ENCODE peak calls at places on chromosomes 5 and 9, in five cellular contexts. M is astrocyte of the cerebellum, S is IMR-90, T is fibroblast of lung, D is BE2C. G is an unnamed sample.

GRCh38 chr9:78900500-78900899 is 603.6 kb downstream of the PSAT1 start:
- DNase-seq in T (no peak), D (no peak), M (no peak), S (peak), G (no peak)

GRCh38 chr9:112711050-112711689 is 6.7 kb downstream of the INIP start:
- DNase-seq in M (peak), T (peak), S (peak), D (peak), G (peak)

GRCh38 chr5:61301820-61302563 is 30.1 kb upstream of the ZSWIM6 start:
- DNase-seq in D (no peak), M (peak), S (peak), T (peak), G (peak)

GRCh38 chr5:133801955-133802751 is 166.3 kb downstream of the C5orf15 start:
- DNase-seq in T (peak), D (no peak), S (peak), M (peak), G (no peak)

GRCh38 chr5:136677219-136677618 is 311.9 kb upstream of the TRPC7 start:
- DNase-seq in D (no peak), S (peak), T (peak), M (no peak), G (no peak)

GRCh38 chr5:171882118-171882517 is 96.5 kb downstream of the SMIM23 start:
- DNase-seq in T (no peak), M (no peak), S (no peak), D (no peak), G (no peak)

GRCh38 chr9:123453904-123454321 is 97.9 kb downstream of the CRB2 start:
- DNase-seq in T (peak), S (no peak), D (no peak), M (no peak), G (no peak)

GRCh38 chr5:145072880-145073279 is 762.3 kb downstream of the PRELID2 start:
- DNase-seq in S (no peak), D (no peak), M (peak), T (no peak), G (no peak)

GRCh38 chr9:34589371-34589655 is 211 bp downstream of the CNTFR start:
- DNase-seq in D (no peak), T (no peak), S (no peak), M (no peak), G (no peak)

GRCh38 chr5:7754997-7755596 is 95.8 kb downstream of the CFAP90 start:
- DNase-seq in M (no peak), S (peak), D (peak), T (peak), G (peak)

GRCh38 chr9:70177121-70177520 is 81.7 kb upstream of the SMC5 start:
- DNase-seq in T (no peak), M (no peak), S (peak), D (no peak), G (no peak)

GRCh38 chr5:167263185-167263584 is 1028.3 kb upstream of the WWC1 start:
- DNase-seq in D (no peak), S (no peak), T (peak), M (no peak), G (no peak)

GRCh38 chr9:117092582-117092981 is 322.3 kb downstream of the ASTN2 start:
- DNase-seq in S (peak), M (no peak), D (no peak), T (peak), G (peak)

GRCh38 chr5:177334155-177334551 is 17.3 kb downstream of the LMAN2 start:
- DNase-seq in T (no peak), D (peak), M (no peak), S (no peak), G (no peak)

GRCh38 chr5:1509346-1510085 is 14.2 kb downstream of the LPCAT1 start:
- DNase-seq in M (no peak), D (peak), S (no peak), T (no peak), G (no peak)

GRCh38 chr5:159837860-159838259 is 78.4 kb upstream of the ADRA1B start:
- DNase-seq in T (no peak), S (no peak), M (no peak), D (no peak), G (peak)

GRCh38 chr5:137264573-137264972 is 234.6 kb downstream of the SPOCK1 start:
- DNase-seq in M (peak), T (peak), S (peak), D (no peak), G (no peak)

GRCh38 chr5:138597660-138598400 is 22.6 kb upstream of the HSPA9 start:
- DNase-seq in T (no peak), D (no peak), S (no peak), M (no peak), G (peak)

GRCh38 chr5:31678180-31678579 is 39.2 kb downstream of the PDZD2 start:
- DNase-seq in D (peak), M (no peak), S (no peak), T (no peak), G (no peak)

GRCh38 chr9:112074250-112075008 is 100.7 kb downstream of the SUSD1 start:
- DNase-seq in S (peak), D (peak), M (peak), T (peak), G (peak)

GRCh38 chr5:135069016-135069770 is 35.2 kb upstream of the PITX1 start:
- DNase-seq in T (no peak), D (no peak), S (no peak), M (no peak), G (no peak)

GRCh38 chr5:84382363-84383295 is 2.1 kb downstream of the EDIL3 start:
- DNase-seq in D (peak), T (peak), M (no peak), S (peak), G (no peak)

GRCh38 chr9:130981761-130982147 is 27.2 kb upstream of the LAMC3 start:
- DNase-seq in D (no peak), T (no peak), S (no peak), M (no peak), G (no peak)

GRCh38 chr5:150434502-150434901 is 15.0 kb downstream of the RPS14 start:
- DNase-seq in T (peak), M (peak), D (no peak), S (peak), G (peak)

GRCh38 chr9:109014267-109015025 is 1.1 kb upstream of the CTNNAL1 start:
- DNase-seq in T (peak), S (peak), M (peak), D (no peak), G (peak)

GRCh38 chr5:30112842-30113241 is 1080.6 kb upstream of the CDH6 start:
- DNase-seq in T (peak), S (no peak), D (no peak), M (no peak), G (no peak)

GRCh38 chr9:127738666-127739065 is 3.6 kb upstream of the TOR2A start:
- DNase-seq in M (no peak), S (no peak), T (no peak), D (no peak), G (no peak)

GRCh38 chr9:127739614-127740322 is 4.7 kb upstream of the TOR2A start:
- DNase-seq in M (no peak), S (no peak), T (no peak), D (no peak), G (peak)

GRCh38 chr9:127744407-127745110 is 9.5 kb upstream of the TOR2A start:
- DNase-seq in D (no peak), S (no peak), T (no peak), M (no peak), G (no peak)

GRCh38 chr9:127741831-127742434 is 6.8 kb upstream of the TOR2A start:
- DNase-seq in S (no peak), D (peak), M (no peak), T (peak), G (peak)

GRCh38 chr9:127742435-127743088 is 7.5 kb upstream of the TOR2A start:
- DNase-seq in M (peak), S (peak), D (peak), T (peak), G (peak)
- H3K4me3 ChIP-seq in M (peak), S (peak), D (peak), T (no peak), G (no peak)

DNA sequence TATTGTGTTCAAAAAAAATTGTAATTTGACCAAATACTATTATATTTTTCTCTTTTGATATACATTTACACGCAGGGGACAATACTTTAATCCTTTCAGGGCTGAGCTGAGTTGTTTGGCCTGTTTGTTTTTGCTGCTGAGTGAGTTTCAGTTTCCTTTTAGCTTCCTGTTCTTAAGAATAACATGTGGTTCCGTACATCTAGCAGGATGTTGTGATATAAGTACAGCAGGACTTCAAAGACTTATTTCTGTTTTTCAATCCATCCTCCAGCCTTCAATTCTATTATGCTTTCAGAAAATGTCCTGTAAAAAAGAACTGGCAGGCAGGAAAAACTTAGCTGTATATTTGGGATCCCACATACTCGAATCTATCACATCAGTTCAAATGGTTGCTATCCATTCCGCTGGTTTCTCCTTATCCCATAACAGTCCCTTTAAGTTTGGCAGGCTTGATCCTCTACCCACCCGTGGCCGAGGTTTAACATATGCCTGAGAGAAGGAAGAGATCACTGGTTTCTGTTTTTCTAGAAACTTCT is 1037.3 kb upstream of the ACO1 start:
- DNase-seq in T (peak), M (no peak), D (no peak), S (no peak), G (peak)
- H3K4me3 ChIP-seq in T (peak), M (no peak), D (no peak), S (no peak), G (no peak)

DNA sequence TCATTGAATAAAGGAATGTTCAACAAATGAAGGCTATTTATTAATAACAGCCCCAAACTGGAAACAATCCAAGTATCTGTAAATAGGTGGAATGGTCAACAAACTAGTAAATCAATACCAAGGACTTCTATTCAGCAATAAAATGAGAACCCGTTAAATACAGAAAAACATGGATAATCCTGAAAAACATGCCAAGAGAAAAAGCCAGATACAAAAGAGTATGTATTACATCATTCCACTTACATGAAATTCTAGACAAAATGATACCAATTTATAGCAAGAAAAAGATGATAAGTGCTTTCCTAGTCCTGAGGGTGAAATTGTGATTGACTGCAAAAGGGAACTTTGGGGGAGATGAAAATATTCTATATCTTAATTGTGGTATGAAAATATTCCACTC is 3.1 kb downstream of the PJA2 start:
- DNase-seq in D (no peak), M (no peak), T (no peak), S (no peak), G (no peak)
- H3K4me3 ChIP-seq in D (no peak), M (no peak), T (peak), S (no peak), G (no peak)

GRCh38 chr5:128667148-128667547 is 129.1 kb upstream of the FBN2 start:
- DNase-seq in D (no peak), M (no peak), T (no peak), S (no peak), G (peak)

GRCh38 chr5:128668921-128669320 is 130.9 kb upstream of the FBN2 start:
- DNase-seq in D (no peak), S (no peak), T (no peak), M (no peak), G (peak)

GRCh38 chr5:128667751-128668150 is 129.7 kb upstream of the FBN2 start:
- DNase-seq in D (no peak), M (no peak), T (no peak), S (no peak), G (peak)

GRCh38 chr5:128665747-128666355 is 127.8 kb upstream of the FBN2 start:
- DNase-seq in S (no peak), D (no peak), M (no peak), T (no peak), G (peak)

GRCh38 chr5:128662998-128663397 is 125.0 kb upstream of the FBN2 start:
- DNase-seq in D (no peak), M (no peak), S (no peak), T (no peak), G (no peak)
- H3K4me3 ChIP-seq in D (no peak), M (no peak), S (no peak), T (no peak), G (no peak)

GRCh38 chr9:679462-679861 is 162.0 kb upstream of the DMRT1 start:
- DNase-seq in T (no peak), S (no peak), M (no peak), D (no peak), G (no peak)

GRCh38 chr9:675697-676370 is 165.7 kb upstream of the DMRT1 start:
- DNase-seq in M (no peak), T (no peak), D (no peak), S (no peak), G (peak)

GRCh38 chr9:676780-677458 is 164.6 kb upstream of the DMRT1 start:
- DNase-seq in S (no peak), D (no peak), T (peak), M (no peak), G (peak)

GRCh38 chr9:680106-680505 is 161.4 kb upstream of the DMRT1 start:
- DNase-seq in M (no peak), D (no peak), T (peak), S (no peak), G (no peak)

DNA sequence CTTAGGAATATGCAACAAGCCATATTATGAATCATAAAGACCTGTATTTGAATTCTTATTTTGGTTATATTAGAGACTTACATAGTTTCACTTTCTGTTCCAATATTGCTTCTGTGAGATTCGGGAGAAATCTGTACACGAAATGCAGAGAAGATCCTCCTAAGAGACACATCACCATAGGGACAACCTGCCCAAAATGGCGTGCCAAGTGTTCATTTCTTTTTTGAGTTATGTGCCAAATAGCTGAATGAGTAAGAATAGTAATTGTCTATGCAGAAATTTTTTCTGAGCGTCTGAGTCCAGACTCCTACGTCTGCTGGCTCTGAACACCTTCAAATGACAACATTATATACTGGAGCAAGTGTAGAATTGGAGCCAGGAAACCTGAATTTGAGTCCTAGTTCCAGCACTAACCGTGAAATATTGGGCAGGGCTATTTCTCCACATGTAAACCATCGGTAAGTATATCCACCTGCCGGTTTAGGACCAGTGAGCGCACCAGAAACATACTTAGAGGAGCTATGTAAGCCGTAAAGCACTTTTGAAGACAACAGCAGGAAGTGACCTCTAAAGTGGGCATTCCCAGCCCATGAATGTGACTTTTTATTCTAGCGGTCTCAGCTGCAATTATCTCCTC is 163.9 kb upstream of the DMRT1 start:
- DNase-seq in D (no peak), S (no peak), T (peak), M (no peak), G (peak)
- H3K4me3 ChIP-seq in D (no peak), S (peak), T (peak), M (peak), G (peak)

GRCh38 chr5:6029811-6030271 is 348.5 kb downstream of the MED10 start:
- DNase-seq in M (no peak), T (no peak), S (no peak), D (no peak), G (no peak)

GRCh38 chr5:6026766-6027165 is 351.6 kb downstream of the MED10 start:
- DNase-seq in T (no peak), S (no peak), M (no peak), D (no peak), G (no peak)
- H3K4me3 ChIP-seq in T (no peak), S (no peak), M (no peak), D (no peak), G (no peak)

GRCh38 chr5:140557136-140557805 is at the start of gene SRA1:
- DNase-seq in S (peak), M (peak), D (peak), T (peak), G (peak)

GRCh38 chr5:140554454-140554853 is 2.8 kb downstream of the SRA1 start:
- DNase-seq in T (peak), S (peak), M (no peak), D (no peak), G (peak)

GRCh38 chr5:140556438-140556837 is 835 bp downstream of the SRA1 start:
- DNase-seq in T (peak), S (peak), D (no peak), M (no peak), G (no peak)

GRCh38 chr5:140557965-140558364 is 692 bp upstream of the SRA1 start:
- DNase-seq in M (no peak), S (no peak), D (no peak), T (no peak), G (no peak)

GRCh38 chr5:140555747-140556312 is 1.4 kb downstream of the SRA1 start:
- DNase-seq in T (no peak), M (no peak), S (no peak), D (no peak), G (no peak)
- H3K4me3 ChIP-seq in T (peak), M (peak), S (peak), D (peak), G (peak)

DNA sequence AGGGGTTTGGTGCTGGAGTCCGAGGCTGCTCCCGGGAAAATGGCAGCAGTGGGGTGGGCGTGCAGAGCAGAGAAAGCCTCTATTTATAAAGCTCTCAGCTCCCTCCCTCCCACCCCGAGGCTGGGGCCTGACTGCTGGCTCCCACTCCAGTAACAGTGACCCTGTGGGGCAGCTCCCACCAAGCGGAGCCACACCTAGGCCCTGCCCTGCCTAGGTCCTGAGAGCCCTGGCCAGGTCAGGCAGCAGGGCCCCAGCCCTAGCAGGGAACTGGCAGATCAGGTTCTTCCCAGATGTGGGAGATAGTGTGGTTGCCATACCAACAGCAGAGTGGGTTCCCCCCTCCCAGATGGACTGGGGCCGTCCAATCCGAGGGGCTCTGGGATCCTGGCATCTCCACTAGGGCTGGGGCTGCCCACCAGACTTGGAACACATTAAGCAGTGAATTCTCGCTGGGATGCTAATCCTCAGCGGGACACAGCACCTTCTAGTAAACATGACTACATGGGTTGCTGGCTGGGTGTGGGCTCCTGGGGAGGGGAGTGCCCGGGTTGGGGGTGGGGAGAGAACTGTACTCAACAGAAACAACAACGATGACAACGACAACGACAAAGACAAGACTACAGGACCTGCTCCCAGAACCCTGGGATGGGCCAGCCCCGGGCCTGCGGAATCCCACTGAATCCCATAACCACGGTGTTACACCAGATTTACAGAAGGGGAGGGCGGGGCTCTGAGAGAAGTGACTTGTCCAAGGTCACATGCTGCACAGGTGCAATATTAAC is 1.5 kb downstream of the SH3GLB2 start:
- DNase-seq in D (peak), S (peak), T (peak), M (no peak), G (no peak)
- H3K4me3 ChIP-seq in D (peak), S (peak), T (peak), M (peak), G (peak)

GRCh38 chr5:132775439-132776076 is 1.5 kb downstream of the SEPTIN8 start:
- DNase-seq in T (peak), M (no peak), S (no peak), D (no peak), G (no peak)
- H3K4me3 ChIP-seq in T (peak), M (peak), S (peak), D (peak), G (peak)

DNA sequence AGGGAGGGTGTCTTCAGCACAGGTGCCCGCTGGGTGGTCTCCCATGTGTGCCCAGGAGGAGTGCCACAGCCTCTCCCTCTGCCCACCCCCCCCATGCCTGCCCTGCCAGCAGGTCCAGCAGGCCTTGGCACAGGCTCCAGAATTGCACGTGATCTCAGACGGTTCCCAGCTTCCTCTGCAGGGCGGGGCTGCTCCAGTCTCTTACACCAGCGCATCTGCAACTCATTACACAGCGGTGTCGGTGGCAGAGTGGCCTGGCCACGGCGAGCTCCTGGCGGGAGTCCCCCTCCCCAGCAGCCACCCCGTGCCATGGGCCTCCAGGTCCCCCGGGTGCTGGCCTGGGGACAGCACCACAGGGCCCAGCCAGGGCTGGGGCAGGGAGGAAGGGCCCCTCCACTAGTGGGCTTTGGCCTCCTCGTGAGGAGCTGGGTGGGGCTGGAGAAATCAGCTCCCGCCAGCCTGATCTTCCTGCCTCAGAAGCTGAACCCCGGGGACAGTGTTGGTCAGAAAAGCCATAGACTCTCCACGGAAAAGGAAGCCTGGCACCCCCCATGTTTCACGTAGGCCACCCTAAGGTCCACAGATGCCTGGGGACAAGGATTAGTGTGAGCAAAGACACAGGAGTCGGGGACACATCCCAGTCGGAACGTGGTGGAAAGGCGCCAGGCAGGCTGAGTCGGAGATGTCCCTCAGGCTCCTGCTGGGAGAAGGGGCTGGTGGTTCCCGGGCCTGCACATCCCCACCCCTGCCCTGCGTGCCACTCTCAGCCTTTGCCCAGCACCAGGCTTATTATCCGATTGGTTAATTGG is 40.2 kb downstream of the RXRA start:
- DNase-seq in T (peak), M (peak), D (peak), S (peak), G (peak)
- H3K4me3 ChIP-seq in T (no peak), M (no peak), D (peak), S (no peak), G (no peak)